ENCODE peak calls at places on chromosome 11, in ten cellular contexts. H, X, W, F, J, K, Z, R, C and Q are unnamed samples.
A peak's percentile ranks its signal among the peaks of the same experiment; 100 is the strongest.

GRCh38 chr11:35619754-35620640 is 1.7 kb downstream of the FJX1 start:
- DNase-seq in H (peak; percentile 77), X (peak; percentile 8), W (no peak), F (peak; percentile 38), J (peak; percentile 63), K (no peak), Z (peak; percentile 32), R (no peak), C (no peak), Q (no peak)

GRCh38 chr11:124745835-124746620 is 6.0 kb downstream of the VSIG2 start:
- DNase-seq in H (no peak), X (peak; percentile 68), W (no peak), F (no peak), J (no peak), K (no peak), Z (no peak), R (no peak), C (no peak), Q (peak; percentile 80)

GRCh38 chr11:76293189-76293631 is 86.9 kb upstream of the WNT11 start:
- DNase-seq in H (no peak), X (no peak), W (no peak), F (no peak), J (no peak), K (no peak), Z (no peak), R (peak; percentile 71), C (no peak), Q (no peak)

GRCh38 chr11:1516273-1517067 is 29.9 kb upstream of the MOB2 start:
- DNase-seq in H (peak; percentile 39), X (no peak), W (no peak), F (no peak), J (no peak), K (no peak), Z (no peak), R (no peak), C (no peak), Q (no peak)

GRCh38 chr11:24078056-24078455 is 418.8 kb upstream of the LUZP2 start:
- DNase-seq in H (no peak), X (no peak), W (no peak), F (no peak), J (no peak), K (no peak), Z (no peak), R (no peak), C (no peak), Q (no peak)

GRCh38 chr11:18720811-18721575 is 5.0 kb downstream of the IGSF22 start:
- DNase-seq in H (peak; percentile 89), X (peak; percentile 87), W (no peak), F (no peak), J (peak; percentile 91), K (peak; percentile 81), Z (peak; percentile 71), R (no peak), C (peak; percentile 75), Q (peak; percentile 93)

GRCh38 chr11:50192743-50193142 is 160.1 kb downstream of the OR4C45 start:
- DNase-seq in H (no peak), X (no peak), W (no peak), F (no peak), J (no peak), K (no peak), Z (no peak), R (no peak), C (no peak), Q (no peak)

GRCh38 chr11:5384335-5384734 is 723 bp downstream of the OR51M1 start:
- DNase-seq in H (no peak), X (no peak), W (no peak), F (no peak), J (no peak), K (no peak), Z (no peak), R (no peak), C (no peak), Q (no peak)

GRCh38 chr11:75949023-75949672 is 134.1 kb downstream of the UVRAG start:
- DNase-seq in H (peak; percentile 9), X (no peak), W (no peak), F (no peak), J (no peak), K (no peak), Z (no peak), R (no peak), C (no peak), Q (no peak)

GRCh38 chr11:57458410-57459111 is 1.8 kb upstream of the RTN4RL2 start:
- DNase-seq in H (peak; percentile 84), X (peak; percentile 56), W (no peak), F (no peak), J (no peak), K (peak; percentile 62), Z (peak; percentile 74), R (no peak), C (no peak), Q (no peak)

GRCh38 chr11:71452354-71453020 is 516 bp upstream of the NADSYN1 start:
- DNase-seq in H (no peak), X (peak; percentile 71), W (no peak), F (peak; percentile 11), J (peak; percentile 77), K (peak; percentile 63), Z (no peak), R (no peak), C (no peak), Q (peak; percentile 71)

GRCh38 chr11:122863704-122864326 is 18.7 kb upstream of the JHY start:
- DNase-seq in H (peak; percentile 60), X (peak; percentile 47), W (peak; percentile 21), F (no peak), J (no peak), K (no peak), Z (peak; percentile 30), R (no peak), C (no peak), Q (no peak)

GRCh38 chr11:121886956-121887355 is 229.1 kb downstream of the BLID start:
- DNase-seq in H (no peak), X (no peak), W (no peak), F (no peak), J (no peak), K (no peak), Z (no peak), R (no peak), C (no peak), Q (no peak)

GRCh38 chr11:135022430-135022829 is 610.4 kb upstream of the B3GAT1 start:
- DNase-seq in H (no peak), X (no peak), W (peak; percentile 17), F (no peak), J (no peak), K (no peak), Z (no peak), R (no peak), C (no peak), Q (no peak)

DNA sequence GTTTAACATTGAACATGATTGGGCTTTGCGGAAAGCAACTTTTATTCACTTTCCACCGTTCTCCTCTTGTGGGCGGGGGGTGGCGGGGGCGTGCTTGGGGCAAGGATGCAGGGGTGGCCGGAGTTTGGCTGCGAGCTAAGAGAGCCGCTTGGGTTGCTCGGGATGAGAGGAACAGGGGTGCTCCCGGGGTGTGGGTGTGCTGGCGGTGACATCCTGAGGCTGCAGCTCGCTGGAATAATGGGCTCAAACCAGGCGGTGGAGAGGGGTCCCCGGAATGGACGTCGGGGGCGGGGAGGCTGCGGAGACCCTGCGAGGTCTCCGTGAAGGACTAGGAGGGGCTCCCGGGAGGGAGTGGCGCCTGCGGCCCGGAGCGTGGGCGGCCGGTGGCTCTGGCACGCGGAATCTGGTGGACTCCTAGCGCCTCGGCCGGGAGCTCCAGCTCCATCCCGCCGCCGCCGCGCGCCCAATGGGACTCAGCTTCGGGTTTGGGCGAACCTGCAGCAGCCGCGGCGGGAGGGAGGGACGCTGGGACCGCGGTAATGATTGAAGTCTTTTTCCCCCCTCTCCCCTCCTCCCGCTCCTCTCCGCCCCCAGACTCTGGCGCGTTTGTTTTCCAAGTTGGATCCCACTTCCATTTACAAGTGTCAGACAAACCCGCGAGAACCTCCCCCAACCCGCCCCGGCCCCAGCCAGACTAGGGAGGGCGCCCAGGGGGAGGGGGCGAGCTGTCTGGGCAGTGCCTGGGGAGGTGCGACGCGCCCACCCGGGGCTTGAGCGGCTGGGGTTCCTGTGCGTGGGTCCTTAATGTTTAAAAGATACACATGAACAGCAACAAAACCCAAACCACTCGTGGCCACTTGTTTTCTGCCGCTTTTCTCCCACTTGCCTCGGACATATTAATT is 2.0 kb downstream of the FAT3 start:
- DNase-seq in H (peak; percentile 65), X (no peak), W (no peak), F (no peak), J (no peak), K (no peak), Z (no peak), R (no peak), C (no peak), Q (no peak)
- TF ChIP-seq POLR2AphosphoS5 in H (no peak), X (no peak), W (no peak), F (no peak), J (no peak), K (no peak), Z (no peak), R (no peak), C (no peak), Q (no peak)

DNA sequence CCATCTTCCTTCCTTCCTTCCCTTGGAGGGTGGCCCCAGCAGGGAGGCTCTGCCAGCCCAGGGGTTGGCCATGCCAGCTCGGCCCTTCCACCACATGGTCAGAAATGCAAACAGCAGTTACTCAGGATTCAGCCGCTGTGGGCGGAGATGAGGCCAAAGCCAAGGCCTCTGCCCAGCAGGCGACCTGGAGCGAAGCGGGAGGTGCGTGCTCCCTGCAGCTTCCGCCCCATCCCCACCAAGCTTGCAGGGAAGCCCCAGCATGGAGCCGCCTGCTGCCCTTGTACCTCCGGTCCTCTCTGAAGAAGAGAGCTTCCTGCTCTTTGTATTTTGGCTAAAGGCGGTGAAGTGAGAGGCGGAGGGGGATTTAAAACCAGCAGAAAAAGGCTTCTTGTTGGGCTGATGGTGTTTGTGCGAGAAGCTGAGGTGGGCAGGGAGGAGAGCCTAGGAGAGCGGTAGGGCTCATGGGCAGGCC is 50.4 kb downstream of the ANO1 start:
- DNase-seq in H (no peak), X (no peak), W (no peak), F (peak; percentile 14), J (no peak), K (peak; percentile 74), Z (no peak), R (no peak), C (peak; percentile 21), Q (no peak)
- TF ChIP-seq EP300 in H (no peak), X (no peak), W (no peak), F (no peak), J (no peak), K (no peak), Z (no peak), R (no peak), C (no peak), Q (no peak)

DNA sequence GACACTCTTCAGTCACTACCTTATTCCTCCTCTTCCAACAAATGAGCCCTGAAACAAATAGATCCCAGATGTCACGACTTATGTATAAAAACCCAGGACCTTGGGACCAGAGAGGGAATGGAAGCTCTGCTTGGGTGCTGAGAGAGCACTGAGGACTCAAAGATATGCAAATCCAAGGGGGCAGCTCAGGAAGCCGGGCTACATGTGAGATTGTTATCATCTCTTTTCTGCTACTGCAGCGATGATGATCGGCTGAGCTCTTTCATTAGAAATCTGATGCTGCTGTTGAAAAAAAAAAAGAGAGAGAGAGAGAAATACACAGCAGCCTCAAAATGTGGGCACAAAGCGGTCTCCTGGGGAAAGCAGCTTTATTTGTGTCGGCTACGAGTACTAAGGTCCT is 120.3 kb downstream of the TRIM29 start:
- DNase-seq in H (peak; percentile 65), X (no peak), W (no peak), F (no peak), J (no peak), K (no peak), Z (no peak), R (no peak), C (no peak), Q (no peak)
- H3K27me3 ChIP-seq in H (peaks cover 7% of the 10 kb centered on the region), X (peaks cover 9% of the 10 kb centered on the region), W (peaks cover 77% of the 10 kb centered on the region), F (no peaks in the 10 kb centered on the region), J (no peaks in the 10 kb centered on the region), K (peaks cover 60% of the 10 kb centered on the region), Z (peaks cover 34% of the 10 kb centered on the region), R (peaks cover 7% of the 10 kb centered on the region), C (peaks cover 3% of the 10 kb centered on the region), Q (peaks cover 32% of the 10 kb centered on the region)

GRCh38 chr11:47991266-47991830 is 11.0 kb downstream of the PTPRJ start:
- DNase-seq in H (no peak), X (peak; percentile 50), W (no peak), F (no peak), J (no peak), K (peak; percentile 64), Z (no peak), R (no peak), C (no peak), Q (no peak)
- TF ChIP-seq POLR2AphosphoS5 in H (no peak), X (peak; percentile 48), W (no peak), F (no peak), J (no peak), K (peak; percentile 42), Z (no peak), R (no peak), C (no peak), Q (no peak)